ENCODE peak calls at places on chromosomes 7 and 10, in four cellular contexts. X is hepatocyte, J is PC-9, H is keratinocyte. Y is an unnamed sample.

GRCh38 chr7:22783421-22783820 is 39.2 kb downstream of the TOMM7 start:
- DNase-seq in X (no peak), J (no peak), H (no peak), Y (no peak)

GRCh38 chr7:138116892-138117291 is 40.6 kb downstream of the AKR1D1 start:
- DNase-seq in X (no peak), H (no peak), J (no peak), Y (no peak)

GRCh38 chr7:115357213-115357999 is 435.5 kb downstream of the MDFIC start:
- DNase-seq in J (no peak), X (no peak), H (no peak), Y (no peak)

GRCh38 chr10:34262965-34263364 is 552.1 kb downstream of the PARD3 start:
- DNase-seq in J (no peak), X (no peak), H (no peak), Y (no peak)

GRCh38 chr10:126063353-126063791 is 167.0 kb downstream of the FANK1 start:
- DNase-seq in H (no peak), J (peak; percentile 81), X (no peak), Y (no peak)

GRCh38 chr10:78727728-78728127 is 341.0 kb upstream of the ZMIZ1 start:
- DNase-seq in X (peak; percentile 29), J (no peak), H (no peak), Y (no peak)

GRCh38 chr10:116274141-116274861 is 1.3 kb upstream of the GFRA1 start:
- DNase-seq in H (no peak), X (peak; percentile 31), J (no peak), Y (no peak)

GRCh38 chr10:61438141-61438984 is 14.8 kb downstream of the TMEM26 start:
- DNase-seq in H (no peak), J (no peak), X (no peak), Y (no peak)

GRCh38 chr7:128039487-128040099 is 8.4 kb upstream of the LRRC4 start:
- DNase-seq in J (no peak), H (no peak), X (no peak), Y (no peak)

GRCh38 chr10:5565671-5566581 is 41.2 kb downstream of the CALML3 start:
- DNase-seq in J (no peak), H (peak; percentile 96), X (no peak), Y (no peak)

GRCh38 chr7:1286946-1287628 is 54.4 kb downstream of the UNCX start:
- DNase-seq in X (no peak), H (no peak), J (no peak), Y (no peak)

GRCh38 chr10:117610321-117610720 is 67.8 kb downstream of the EMX2 start:
- DNase-seq in X (no peak), H (no peak), J (no peak), Y (no peak)

GRCh38 chr10:57579926-57580325 is 687.8 kb downstream of the IPMK start:
- DNase-seq in J (no peak), X (peak; percentile 63), H (no peak), Y (no peak)

GRCh38 chr7:150463461-150463860 is 13.0 kb downstream of the GIMAP8 start:
- DNase-seq in J (no peak), X (no peak), H (no peak), Y (no peak)

GRCh38 chr7:7956531-7957221 is 11.9 kb upstream of the GLCCI1 start:
- DNase-seq in X (no peak), H (no peak), J (peak; percentile 93), Y (no peak)

GRCh38 chr10:77849039-77849664 is 77.4 kb downstream of the DLG5 start:
- DNase-seq in H (no peak), J (no peak), X (peak; percentile 52), Y (no peak)

GRCh38 chr7:151008143-151008510 is 16.2 kb downstream of the ATG9B start:
- DNase-seq in J (peak; percentile 24), X (no peak), H (no peak), Y (no peak)

GRCh38 chr7:157614457-157615020 is 277.7 kb downstream of the DNAJB6 start:
- DNase-seq in X (no peak), J (no peak), H (no peak), Y (no peak)

GRCh38 chr7:106094780-106095179 is 17.3 kb downstream of the SYPL1 start:
- DNase-seq in X (no peak), H (no peak), J (no peak), Y (no peak)

GRCh38 chr7:120988591-120989299 is at the start of gene CPED1:
- DNase-seq in X (peak; percentile 84), J (no peak), H (no peak), Y (no peak)

GRCh38 chr10:19654576-19654975 is 161.7 kb upstream of the PLXDC2 start:
- DNase-seq in J (no peak), H (peak; percentile 9), X (peak; percentile 21), Y (no peak)

GRCh38 chr10:22340362-22341189 is 4.7 kb upstream of the SPAG6 start:
- DNase-seq in J (no peak), H (no peak), X (peak; percentile 84), Y (peak; percentile 69)

GRCh38 chr7:30694218-30694745 is 12.0 kb upstream of the CRHR2 start:
- DNase-seq in J (no peak), X (peak; percentile 40), H (no peak), Y (no peak)

GRCh38 chr10:71604324-71605018 is 115.1 kb downstream of the C10orf105 start:
- DNase-seq in J (peak; percentile 86), X (no peak), H (no peak), Y (no peak)

GRCh38 chr10:9209105-9209798 is 1154.8 kb downstream of the GATA3 start:
- DNase-seq in H (peak; percentile 11), J (peak; percentile 61), X (peak; percentile 70), Y (peak; percentile 16)

GRCh38 chr7:39587393-39587792 is 21.2 kb downstream of the YAE1 start:
- DNase-seq in H (no peak), J (no peak), X (no peak), Y (no peak)

GRCh38 chr7:84122582-84123360 is 71.8 kb downstream of the SEMA3A start:
- DNase-seq in H (no peak), J (no peak), X (no peak), Y (no peak)

GRCh38 chr7:90312745-90313144 is 8.4 kb downstream of the FAM237B start:
- DNase-seq in H (no peak), X (no peak), J (no peak), Y (no peak)

GRCh38 chr7:151442776-151443496 is 3.0 kb upstream of the CRYGN start:
- DNase-seq in J (no peak), X (no peak), H (no peak), Y (no peak)

GRCh38 chr7:66224171-66224773 is 19.1 kb downstream of the TPST1 start:
- DNase-seq in H (peak; percentile 11), X (no peak), J (no peak), Y (no peak)

GRCh38 chr10:84541289-84541637 is 212.9 kb downstream of the CCSER2 start:
- DNase-seq in X (no peak), H (no peak), J (no peak), Y (no peak)

GRCh38 chr7:5349437-5350173 is 66.9 kb downstream of the SLC29A4 start:
- DNase-seq in X (no peak), J (no peak), H (no peak), Y (no peak)

GRCh38 chr10:104642001-104642270 is 846 bp downstream of the SORCS3 start:
- DNase-seq in H (no peak), X (no peak), J (no peak), Y (no peak)

GRCh38 chr10:104640339-104641149 is 546 bp upstream of the SORCS3 start:
- DNase-seq in X (peak; percentile 49), J (no peak), H (no peak), Y (no peak)

GRCh38 chr10:104638861-104639594 is 2.1 kb upstream of the SORCS3 start:
- DNase-seq in H (no peak), X (peak; percentile 68), J (no peak), Y (no peak)

GRCh38 chr10:104641150-104642000 is at the start of gene SORCS3:
- DNase-seq in H (no peak), X (peak; percentile 21), J (no peak), Y (no peak)

DNA sequence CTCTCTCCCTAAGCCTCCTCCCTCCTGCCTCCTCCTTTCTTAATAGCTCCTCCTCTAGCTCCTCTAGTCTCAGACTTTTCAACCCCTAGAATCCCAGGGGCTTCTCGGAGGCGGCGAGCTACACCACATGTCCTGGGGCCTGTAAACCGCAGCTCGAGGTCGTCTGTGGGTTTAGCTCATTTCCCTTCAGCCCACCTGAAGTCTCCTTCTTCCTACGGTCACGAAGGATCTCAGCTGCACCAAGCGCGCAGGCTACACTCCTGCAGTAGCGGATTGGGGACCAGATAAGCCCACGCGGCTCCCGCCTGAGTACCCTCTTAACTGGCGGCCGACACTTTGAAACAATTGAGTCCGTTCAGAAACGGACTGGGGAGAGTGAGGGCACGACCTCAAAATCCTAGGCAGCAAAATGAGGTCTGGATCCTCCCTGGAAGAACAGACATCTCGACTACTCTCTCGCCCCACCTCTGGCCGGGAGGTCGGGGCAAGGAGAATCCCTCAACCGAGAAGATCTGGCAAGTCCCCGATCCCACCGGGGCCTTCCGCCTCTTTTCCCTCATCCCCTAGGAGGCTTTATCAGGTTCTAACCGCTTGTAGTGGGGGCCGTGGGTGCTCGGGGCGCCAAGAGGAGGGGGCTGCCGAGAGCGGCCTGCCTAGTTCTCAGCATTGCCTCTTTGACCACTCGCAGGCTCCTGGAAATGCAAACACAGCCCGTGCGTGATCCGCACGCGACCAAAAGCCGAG is 1.3 kb upstream of the SORCS3 start:
- DNase-seq in X (no peak), J (no peak), H (no peak), Y (no peak)
- TF ChIP-seq EZH2 in X (peak; percentile 25), J (no peak), H (peak; percentile 95), Y (no peak)

GRCh38 chr10:124070666-124071065 is 22.7 kb downstream of the CHST15 start:
- DNase-seq in H (no peak), J (no peak), X (no peak), Y (no peak)

GRCh38 chr10:124072541-124072940 is 20.9 kb downstream of the CHST15 start:
- DNase-seq in J (no peak), H (no peak), X (no peak), Y (no peak)

GRCh38 chr10:124071141-124071540 is 22.3 kb downstream of the CHST15 start:
- DNase-seq in X (no peak), J (no peak), H (no peak), Y (no peak)

GRCh38 chr10:124073642-124074377 is 19.6 kb downstream of the CHST15 start:
- DNase-seq in H (no peak), J (no peak), X (no peak), Y (no peak)

GRCh38 chr10:124072106-124072505 is 21.3 kb downstream of the CHST15 start:
- DNase-seq in J (no peak), X (no peak), H (no peak), Y (no peak)
- TF ChIP-seq EZH2 in J (no peak), X (no peak), H (no peak), Y (no peak)

GRCh38 chr7:20364815-20365214 is 34.1 kb downstream of the ITGB8 start:
- DNase-seq in J (no peak), X (no peak), H (no peak), Y (no peak)
- TF ChIP-seq EZH2 in J (no peak), X (no peak), H (no peak), Y (no peak)

GRCh38 chr10:93074137-93074596 is 474 bp downstream of the CYP26A1 start:
- DNase-seq in H (no peak), X (no peak), J (no peak), Y (no peak)
- TF ChIP-seq EZH2 in H (no peak), X (no peak), J (no peak), Y (no peak)